ENCODE peak calls at places on chromosomes 3 and 15, in ten cellular contexts. Z is NB4; W is NCI-H748 treated with DMSO at 0.1 percent for 48 hours; P is EH; D is body of pancreas; Y is AG09319; V is HuH-7; O is left cardiac atrium; T is MCF 10A; G is stimulated activated CD4-positive, alpha-beta T cell treated with anti-CD3 and anti-CD28 coated beads, Interleukin-1b, Interleukin-23, amount 100 ng/mL, for 48 hours. J is an unnamed sample.

GRCh38 chr15:62103431-62103830 is 36.7 kb downstream of the C2CD4A start:
- DNase-seq in G (no peak), W (no peak), O (no peak), Z (no peak), V (no peak), D (no peak), T (no peak), Y (no peak), P (no peak), J (no peak)

GRCh38 chr15:56390739-56391267 is 25.6 kb downstream of the TEX9 start:
- DNase-seq in Y (no peak), T (no peak), Z (peak), G (no peak), O (no peak), P (peak), D (no peak), W (no peak), V (no peak), J (no peak)

GRCh38 chr3:65607101-65607500 is 431.6 kb downstream of the MAGI1 start:
- DNase-seq in W (no peak), T (no peak), V (no peak), Z (no peak), O (no peak), G (no peak), P (no peak), Y (no peak), D (no peak), J (no peak)

GRCh38 chr3:170220871-170221270 is 1.4 kb upstream of the PRKCI start:
- DNase-seq in W (no peak), Y (no peak), O (no peak), Z (no peak), T (peak), P (peak), D (no peak), V (no peak), G (peak), J (no peak)

GRCh38 chr3:31919528-31919927 is 61.5 kb downstream of the OSBPL10 start:
- DNase-seq in G (no peak), T (no peak), Z (no peak), O (no peak), D (no peak), V (peak), Y (no peak), P (no peak), W (peak), J (no peak)

GRCh38 chr15:55969582-55969981 is 23.8 kb downstream of the NEDD4 start:
- DNase-seq in D (no peak), P (no peak), Z (no peak), V (no peak), T (peak), O (no peak), G (no peak), W (no peak), Y (no peak), J (no peak)

GRCh38 chr15:66617137-66618090 is 51.6 kb upstream of the LCTL start:
- DNase-seq in Z (peak), W (no peak), G (no peak), Y (peak), P (peak), D (peak), O (peak), T (no peak), V (no peak), J (no peak)

GRCh38 chr3:127738192-127738840 is 65.6 kb downstream of the ABTB1 start:
- DNase-seq in V (no peak), G (no peak), O (no peak), W (no peak), Z (no peak), D (no peak), P (peak), Y (no peak), T (peak), J (no peak)

GRCh38 chr15:68674975-68675374 is 96.2 kb downstream of the CORO2B start:
- DNase-seq in W (no peak), O (no peak), Y (no peak), G (no peak), V (no peak), T (no peak), P (peak), D (no peak), Z (peak), J (no peak)

GRCh38 chr3:52554026-52554755 is 17.8 kb downstream of the UQCC5 start:
- DNase-seq in V (no peak), T (no peak), Z (no peak), Y (no peak), W (no peak), G (no peak), D (peak), O (no peak), P (no peak), J (no peak)

GRCh38 chr15:31483924-31484368 is 157.3 kb downstream of the KLF13 start:
- DNase-seq in V (no peak), P (no peak), Z (no peak), T (no peak), W (no peak), D (no peak), O (no peak), Y (no peak), G (peak), J (peak)